ENCODE peak calls at places on chromosomes 7 and 10, in nine cellular contexts. U is left ventricle myocardium inferior; J is SJSA1; Z is heart left ventricle; O is CD8-positive, alpha-beta T cell; R is naive thymus-derived CD4-positive, alpha-beta T cell; N is K562; D is mesendoderm; X is stomach. I is an unnamed sample. For H3K4me1 and H3K36me3, the result is how much of the 10 kb centered on the place peaks cover.

GRCh38 chr10:17816208-17816607 is 7.1 kb downstream of the MRC1 start:
- DNase-seq in Z (no peak), R (no peak), N (no peak), J (no peak), O (no peak), X (no peak), U (no peak), D (no peak), I (no peak)

GRCh38 chr7:157056957-157057902 is 46.8 kb upstream of the MNX1 start:
- DNase-seq in D (no peak), R (no peak), Z (no peak), U (no peak), N (no peak), J (no peak), X (no peak), O (no peak), I (no peak)

GRCh38 chr10:1559311-1559710 is 178.0 kb downstream of the ADARB2 start:
- DNase-seq in Z (no peak), R (no peak), D (no peak), U (no peak), X (no peak), J (no peak), O (no peak), N (no peak), I (no peak)

GRCh38 chr10:30535677-30536076 is 93.9 kb downstream of the LYZL2 start:
- DNase-seq in N (no peak), X (no peak), O (no peak), J (no peak), R (no peak), D (no peak), U (no peak), Z (no peak), I (no peak)

GRCh38 chr7:38190010-38190409 is 12.0 kb downstream of the STARD3NL start:
- DNase-seq in N (no peak), U (no peak), D (no peak), J (no peak), X (no peak), O (no peak), Z (no peak), R (no peak), I (no peak)

GRCh38 chr7:16649196-16649595 is 3.2 kb downstream of the BZW2 start:
- DNase-seq in N (no peak), U (no peak), D (no peak), X (no peak), R (no peak), O (no peak), Z (no peak), J (no peak), I (no peak)

GRCh38 chr10:32963102-32963501 is 5.1 kb upstream of the ITGB1 start:
- DNase-seq in J (no peak), Z (no peak), U (no peak), O (no peak), R (no peak), X (no peak), N (no peak), D (no peak), I (no peak)

GRCh38 chr10:44237364-44238034 is 147.4 kb downstream of the CXCL12 start:
- DNase-seq in J (no peak), U (no peak), N (peak), R (no peak), O (no peak), D (no peak), X (no peak), Z (no peak), I (no peak)

GRCh38 chr7:1806354-1806753 is 136.3 kb downstream of the ELFN1 start:
- DNase-seq in X (peak), D (no peak), Z (no peak), J (peak), R (no peak), O (no peak), N (no peak), U (no peak), I (no peak)

GRCh38 chr10:89301721-89302445 is at the start of gene IFIT2:
- DNase-seq in N (no peak), O (peak), Z (peak), D (no peak), U (peak), J (no peak), X (peak), R (peak), I (no peak)

GRCh38 chr10:28431139-28431538 is 101.8 kb upstream of the WAC start:
- DNase-seq in D (peak), O (no peak), X (no peak), R (no peak), U (no peak), Z (no peak), J (no peak), N (no peak), I (no peak)

GRCh38 chr10:89332092-89332633 is 4.4 kb downstream of the IFIT3 start:
- DNase-seq in N (no peak), R (peak), D (no peak), Z (no peak), U (no peak), X (no peak), J (no peak), O (no peak), I (no peak)

GRCh38 chr10:127424594-127425264 is 124.4 kb upstream of the NPS start:
- DNase-seq in D (no peak), Z (peak), R (no peak), O (no peak), J (no peak), X (no peak), U (peak), N (no peak), I (peak)

GRCh38 chr7:135197343-135197742 is 14.0 kb downstream of the WDR91 start:
- DNase-seq in D (no peak), U (no peak), X (peak), R (no peak), J (peak), Z (no peak), N (no peak), O (no peak), I (no peak)

GRCh38 chr10:97490592-97490991 is 7.6 kb downstream of the MMS19 start:
- DNase-seq in O (no peak), X (no peak), J (no peak), R (no peak), N (no peak), D (no peak), Z (peak), U (peak), I (no peak)

GRCh38 chr7:113698556-113699220 is 220.1 kb downstream of the PPP1R3A start:
- DNase-seq in X (no peak), R (no peak), J (no peak), Z (no peak), U (no peak), N (peak), D (peak), O (no peak), I (no peak)

GRCh38 chr7:101299511-101300464 is 21.8 kb downstream of the IFT22 start:
- DNase-seq in U (no peak), R (no peak), N (no peak), O (no peak), D (peak), X (no peak), J (no peak), Z (no peak), I (no peak)

GRCh38 chr7:54961391-54961790 is 57.4 kb upstream of the EGFR start:
- DNase-seq in D (no peak), Z (no peak), N (no peak), R (no peak), O (no peak), J (no peak), U (no peak), X (no peak), I (no peak)

GRCh38 chr7:106521115-106521514 is 139.8 kb downstream of the CCDC71L start:
- DNase-seq in D (peak), O (no peak), X (no peak), N (no peak), U (no peak), R (no peak), J (no peak), Z (no peak), I (no peak)

GRCh38 chr7:16915405-16915804 is 33.6 kb upstream of the AGR3 start:
- DNase-seq in O (no peak), D (peak), X (no peak), J (peak), Z (no peak), U (no peak), N (no peak), R (no peak), I (no peak)

GRCh38 chr10:43689618-43689954 is 40.9 kb upstream of the ZNF32 start:
- DNase-seq in D (peak), N (peak), U (peak), O (peak), Z (peak), R (no peak), J (no peak), X (peak), I (peak)

GRCh38 chr10:34081948-34082347 is 733.1 kb downstream of the PARD3 start:
- DNase-seq in N (no peak), Z (no peak), U (no peak), X (no peak), D (peak), O (no peak), R (no peak), J (no peak), I (no peak)

GRCh38 chr10:103667390-103667789 is 173.9 kb downstream of the NEURL1 start:
- DNase-seq in X (no peak), U (no peak), Z (no peak), J (no peak), R (no peak), D (peak), N (peak), O (no peak), I (no peak)

GRCh38 chr10:103663802-103664201 is 170.3 kb downstream of the NEURL1 start:
- DNase-seq in Z (peak), R (no peak), U (peak), X (peak), O (no peak), N (no peak), D (no peak), J (no peak), I (peak)

GRCh38 chr10:103666751-103667150 is 173.2 kb downstream of the NEURL1 start:
- DNase-seq in J (no peak), X (no peak), U (no peak), D (no peak), R (no peak), N (no peak), O (no peak), Z (no peak), I (no peak)

GRCh38 chr10:103666109-103666508 is 172.6 kb downstream of the NEURL1 start:
- DNase-seq in O (no peak), R (no peak), N (peak), D (peak), X (no peak), J (no peak), U (no peak), Z (no peak), I (no peak)

DNA sequence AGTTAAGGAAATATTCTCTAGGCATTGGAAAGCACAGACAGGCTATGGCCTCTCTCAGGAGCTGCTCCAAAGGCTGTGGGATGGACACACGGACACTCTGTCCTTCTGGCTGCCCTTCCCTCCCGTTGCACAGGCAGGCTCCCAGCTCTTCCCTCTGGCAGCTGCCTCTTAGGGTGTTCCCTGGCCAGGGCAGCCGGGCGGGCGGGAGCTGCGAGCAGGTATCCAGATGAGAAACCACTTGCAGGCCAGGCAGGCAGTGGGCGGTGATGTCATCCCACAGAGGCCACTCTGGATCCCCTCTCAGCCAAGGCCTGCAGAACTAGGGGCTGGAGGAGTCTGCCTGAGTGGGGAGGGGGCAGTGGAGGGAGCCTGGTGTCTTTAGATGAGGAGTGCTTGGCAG is 171.9 kb downstream of the NEURL1 start:
- DNase-seq in U (peak), Z (peak), J (no peak), O (no peak), R (no peak), N (no peak), D (no peak), X (no peak), I (peak)
- H3K4me1 ChIP-seq in U (half or more), Z (under half), J (under half), O (under half), R (under half), N (under half), D (under half), X (under half), I (under half)

GRCh38 chr10:110409488-110409887 is 88.2 kb upstream of the DUSP5 start:
- DNase-seq in U (no peak), Z (no peak), R (no peak), X (no peak), O (no peak), J (no peak), N (no peak), D (no peak), I (no peak)

GRCh38 chr10:110411047-110411410 is 86.7 kb upstream of the DUSP5 start:
- DNase-seq in J (peak), N (no peak), O (no peak), Z (peak), D (no peak), X (no peak), R (no peak), U (peak), I (no peak)

GRCh38 chr10:110410329-110411046 is 87.2 kb upstream of the DUSP5 start:
- DNase-seq in R (no peak), N (peak), J (peak), O (no peak), U (no peak), D (peak), X (peak), Z (no peak), I (peak)

GRCh38 chr10:110408943-110409342 is 88.8 kb upstream of the DUSP5 start:
- DNase-seq in U (no peak), X (no peak), J (no peak), N (no peak), D (no peak), O (no peak), Z (no peak), R (no peak), I (no peak)

GRCh38 chr10:110409926-110410325 is 87.8 kb upstream of the DUSP5 start:
- DNase-seq in U (no peak), Z (no peak), J (no peak), X (no peak), D (no peak), R (no peak), N (no peak), O (no peak), I (no peak)
- H3K27ac ChIP-seq in U (no peak), Z (no peak), J (peak), X (peak), D (no peak), R (no peak), N (no peak), O (no peak), I (no peak)

GRCh38 chr10:45612741-45613140 is 59.8 kb downstream of the ZFAND4 start:
- DNase-seq in J (no peak), X (no peak), R (no peak), U (no peak), O (no peak), D (no peak), N (no peak), Z (no peak), I (no peak)
- H3K36me3 ChIP-seq in J (under half), X (under half), R (under half), U (under half), O (under half), D (under half), N (under half), Z (half or more), I (half or more)

GRCh38 chr10:79153753-79154152 is 85.0 kb downstream of the ZMIZ1 start:
- DNase-seq in N (no peak), U (peak), O (no peak), J (no peak), D (no peak), Z (peak), X (no peak), R (no peak), I (peak)
- H3K4me1 ChIP-seq in N (half or more), U (half or more), O (under half), J (half or more), D (under half), Z (half or more), X (half or more), R (under half), I (half or more)

GRCh38 chr7:71312755-71313490 is 181.0 kb downstream of the GALNT17 start:
- DNase-seq in U (no peak), O (no peak), N (no peak), Z (no peak), D (no peak), X (no peak), J (no peak), R (no peak), I (no peak)
- H3K27ac ChIP-seq in U (no peak), O (no peak), N (no peak), Z (no peak), D (no peak), X (no peak), J (no peak), R (no peak), I (no peak)

DNA sequence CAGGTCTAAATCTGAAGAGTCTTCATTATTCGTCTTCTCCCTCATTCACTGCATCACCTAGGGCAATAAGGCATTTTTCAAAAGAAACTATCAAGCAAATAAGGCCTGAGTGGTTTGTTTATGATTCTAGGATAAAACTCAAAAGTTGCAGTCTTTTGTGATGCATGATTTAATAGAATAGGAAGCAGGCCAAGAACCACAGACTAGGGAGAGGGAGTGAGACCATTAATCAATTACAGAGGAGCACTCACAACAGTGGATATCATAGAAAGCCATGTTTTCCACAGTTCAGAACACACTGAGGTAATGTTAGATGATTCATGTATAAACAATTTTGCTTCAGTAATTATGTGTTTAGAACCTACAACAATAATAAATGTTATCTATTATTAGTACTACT is 87.8 kb upstream of the LRRTM3 start:
- DNase-seq in X (no peak), U (no peak), O (no peak), R (no peak), N (no peak), J (no peak), Z (no peak), D (no peak), I (no peak)
- H3K36me3 ChIP-seq in X (under half), U (under half), O (under half), R (under half), N (under half), J (under half), Z (under half), D (under half), I (under half)

I was measured in psoas muscle.